ENCODE peak calls at places on chromosomes 12 and 14, in eight cellular contexts. One of them, this sample, is unnamed.

GRCh38 chr12:108939594-108939993 is 59.7 kb downstream of the DAO start:
- DNase-seq in A673: peak; percentile 10
- DNase-seq in A549: peak; percentile 57
- DNase-seq in endodermal cell: peak; percentile 75
- DNase-seq in cardiac fibroblast: peak; percentile 20
- DNase-seq in coronary artery: no peak
- DNase-seq in CD4-positive, alpha-beta T cell: no peak
- DNase-seq in tibial artery: no peak
- DNase-seq in this sample: no peak

GRCh38 chr12:88052686-88053085 is 23.5 kb upstream of the C12orf50 start:
- DNase-seq in endodermal cell: peak; percentile 79
- DNase-seq in cardiac fibroblast: peak; percentile 67
- DNase-seq in A549: peak; percentile 71
- DNase-seq in tibial artery: no peak
- DNase-seq in A673: peak; percentile 60
- DNase-seq in CD4-positive, alpha-beta T cell: no peak
- DNase-seq in coronary artery: no peak
- DNase-seq in this sample: no peak

GRCh38 chr12:67025543-67026114 is 243.5 kb upstream of the CAND1 start:
- DNase-seq in CD4-positive, alpha-beta T cell: peak; percentile 22
- DNase-seq in cardiac fibroblast: peak; percentile 17
- DNase-seq in endodermal cell: peak; percentile 94
- DNase-seq in A549: peak; percentile 45
- DNase-seq in coronary artery: no peak
- DNase-seq in A673: peak; percentile 60
- DNase-seq in tibial artery: peak; percentile 25
- DNase-seq in this sample: no peak

GRCh38 chr12:125228519-125229260 is 163.5 kb downstream of the AACS start:
- DNase-seq in cardiac fibroblast: no peak
- DNase-seq in endodermal cell: peak; percentile 80
- DNase-seq in CD4-positive, alpha-beta T cell: no peak
- DNase-seq in tibial artery: no peak
- DNase-seq in coronary artery: no peak
- DNase-seq in A549: peak; percentile 16
- DNase-seq in A673: peak; percentile 25
- DNase-seq in this sample: no peak

GRCh38 chr12:123931686-123932321 is 40.8 kb downstream of the CCDC92 start:
- DNase-seq in tibial artery: no peak
- DNase-seq in A549: no peak
- DNase-seq in coronary artery: no peak
- DNase-seq in endodermal cell: no peak
- DNase-seq in CD4-positive, alpha-beta T cell: peak; percentile 35
- DNase-seq in cardiac fibroblast: no peak
- DNase-seq in A673: no peak
- DNase-seq in this sample: no peak

GRCh38 chr14:74988131-74988530 is 14.6 kb upstream of the EIF2B2 start:
- DNase-seq in tibial artery: no peak
- DNase-seq in endodermal cell: no peak
- DNase-seq in CD4-positive, alpha-beta T cell: no peak
- DNase-seq in A549: peak; percentile 54
- DNase-seq in cardiac fibroblast: peak; percentile 63
- DNase-seq in coronary artery: no peak
- DNase-seq in A673: no peak
- DNase-seq in this sample: no peak

GRCh38 chr12:123395236-123395635 is 11.3 kb downstream of the KMT5A start:
- DNase-seq in cardiac fibroblast: no peak
- DNase-seq in endodermal cell: no peak
- DNase-seq in A673: no peak
- DNase-seq in tibial artery: no peak
- DNase-seq in A549: no peak
- DNase-seq in coronary artery: no peak
- DNase-seq in CD4-positive, alpha-beta T cell: no peak
- DNase-seq in this sample: no peak

GRCh38 chr12:130254476-130255276 is 83.0 kb upstream of the PIWIL1 start:
- DNase-seq in tibial artery: no peak
- DNase-seq in coronary artery: no peak
- DNase-seq in endodermal cell: no peak
- DNase-seq in A549: no peak
- DNase-seq in CD4-positive, alpha-beta T cell: no peak
- DNase-seq in A673: no peak
- DNase-seq in cardiac fibroblast: no peak
- DNase-seq in this sample: no peak

GRCh38 chr12:131784909-131785762 is 43.1 kb upstream of the MMP17 start:
- DNase-seq in A549: no peak
- DNase-seq in endodermal cell: no peak
- DNase-seq in cardiac fibroblast: peak; percentile 6
- DNase-seq in A673: no peak
- DNase-seq in coronary artery: no peak
- DNase-seq in CD4-positive, alpha-beta T cell: no peak
- DNase-seq in tibial artery: no peak
- DNase-seq in this sample: no peak

GRCh38 chr12:107622005-107622404 is 63.6 kb upstream of the PWP1 start:
- DNase-seq in tibial artery: no peak
- DNase-seq in coronary artery: no peak
- DNase-seq in CD4-positive, alpha-beta T cell: no peak
- DNase-seq in endodermal cell: peak; percentile 87
- DNase-seq in A549: peak; percentile 47
- DNase-seq in cardiac fibroblast: peak; percentile 2
- DNase-seq in A673: peak; percentile 45
- DNase-seq in this sample: no peak

GRCh38 chr12:2412305-2412643 is 359.5 kb downstream of the CACNA1C start:
- DNase-seq in CD4-positive, alpha-beta T cell: no peak
- DNase-seq in endodermal cell: peak; percentile 88
- DNase-seq in cardiac fibroblast: no peak
- DNase-seq in coronary artery: no peak
- DNase-seq in tibial artery: no peak
- DNase-seq in A673: no peak
- DNase-seq in A549: no peak
- DNase-seq in this sample: no peak

GRCh38 chr12:80861636-80862378 is 75.9 kb downstream of the LIN7A start:
- DNase-seq in CD4-positive, alpha-beta T cell: no peak
- DNase-seq in tibial artery: no peak
- DNase-seq in cardiac fibroblast: peak; percentile 46
- DNase-seq in endodermal cell: no peak
- DNase-seq in A549: no peak
- DNase-seq in A673: no peak
- DNase-seq in coronary artery: no peak
- DNase-seq in this sample: no peak

GRCh38 chr12:47773062-47773857 is at the start of gene SLC48A1:
- DNase-seq in endodermal cell: peak; percentile 94
- DNase-seq in A549: peak; percentile 72
- DNase-seq in coronary artery: no peak
- DNase-seq in A673: peak; percentile 81
- DNase-seq in tibial artery: no peak
- DNase-seq in CD4-positive, alpha-beta T cell: peak; percentile 65
- DNase-seq in cardiac fibroblast: peak; percentile 64
- DNase-seq in this sample: peak; percentile 82
- TF ChIP-seq CTCF in endodermal cell: peak; percentile 46
- TF ChIP-seq CTCF in A549: peak; percentile 71
- TF ChIP-seq CTCF in coronary artery: no peak
- TF ChIP-seq CTCF in A673: peak; percentile 46
- TF ChIP-seq CTCF in tibial artery: peak; percentile 42
- TF ChIP-seq CTCF in CD4-positive, alpha-beta T cell: peak; percentile 52
- TF ChIP-seq CTCF in cardiac fibroblast: peak; percentile 20
- TF ChIP-seq CTCF in this sample: no peak

GRCh38 chr14:103714063-103714724 is 1.1 kb downstream of the XRCC3 start:
- DNase-seq in endodermal cell: no peak
- DNase-seq in tibial artery: no peak
- DNase-seq in CD4-positive, alpha-beta T cell: no peak
- DNase-seq in cardiac fibroblast: no peak
- DNase-seq in A549: no peak
- DNase-seq in A673: no peak
- DNase-seq in coronary artery: no peak
- DNase-seq in this sample: no peak

GRCh38 chr14:103716899-103717411 is 1.3 kb downstream of the ZFYVE21 start:
- DNase-seq in tibial artery: no peak
- DNase-seq in endodermal cell: no peak
- DNase-seq in cardiac fibroblast: no peak
- DNase-seq in A549: no peak
- DNase-seq in A673: no peak
- DNase-seq in coronary artery: no peak
- DNase-seq in CD4-positive, alpha-beta T cell: no peak
- DNase-seq in this sample: no peak

GRCh38 chr14:103716091-103716801 is 636 bp downstream of the ZFYVE21 start:
- DNase-seq in A673: no peak
- DNase-seq in tibial artery: no peak
- DNase-seq in coronary artery: no peak
- DNase-seq in CD4-positive, alpha-beta T cell: no peak
- DNase-seq in cardiac fibroblast: peak; percentile 21
- DNase-seq in endodermal cell: no peak
- DNase-seq in A549: no peak
- DNase-seq in this sample: no peak

GRCh38 chr14:103713304-103714062 is 1.8 kb downstream of the XRCC3 start:
- DNase-seq in A549: no peak
- DNase-seq in CD4-positive, alpha-beta T cell: no peak
- DNase-seq in cardiac fibroblast: no peak
- DNase-seq in A673: no peak
- DNase-seq in tibial artery: no peak
- DNase-seq in endodermal cell: no peak
- DNase-seq in coronary artery: no peak
- DNase-seq in this sample: no peak

DNA sequence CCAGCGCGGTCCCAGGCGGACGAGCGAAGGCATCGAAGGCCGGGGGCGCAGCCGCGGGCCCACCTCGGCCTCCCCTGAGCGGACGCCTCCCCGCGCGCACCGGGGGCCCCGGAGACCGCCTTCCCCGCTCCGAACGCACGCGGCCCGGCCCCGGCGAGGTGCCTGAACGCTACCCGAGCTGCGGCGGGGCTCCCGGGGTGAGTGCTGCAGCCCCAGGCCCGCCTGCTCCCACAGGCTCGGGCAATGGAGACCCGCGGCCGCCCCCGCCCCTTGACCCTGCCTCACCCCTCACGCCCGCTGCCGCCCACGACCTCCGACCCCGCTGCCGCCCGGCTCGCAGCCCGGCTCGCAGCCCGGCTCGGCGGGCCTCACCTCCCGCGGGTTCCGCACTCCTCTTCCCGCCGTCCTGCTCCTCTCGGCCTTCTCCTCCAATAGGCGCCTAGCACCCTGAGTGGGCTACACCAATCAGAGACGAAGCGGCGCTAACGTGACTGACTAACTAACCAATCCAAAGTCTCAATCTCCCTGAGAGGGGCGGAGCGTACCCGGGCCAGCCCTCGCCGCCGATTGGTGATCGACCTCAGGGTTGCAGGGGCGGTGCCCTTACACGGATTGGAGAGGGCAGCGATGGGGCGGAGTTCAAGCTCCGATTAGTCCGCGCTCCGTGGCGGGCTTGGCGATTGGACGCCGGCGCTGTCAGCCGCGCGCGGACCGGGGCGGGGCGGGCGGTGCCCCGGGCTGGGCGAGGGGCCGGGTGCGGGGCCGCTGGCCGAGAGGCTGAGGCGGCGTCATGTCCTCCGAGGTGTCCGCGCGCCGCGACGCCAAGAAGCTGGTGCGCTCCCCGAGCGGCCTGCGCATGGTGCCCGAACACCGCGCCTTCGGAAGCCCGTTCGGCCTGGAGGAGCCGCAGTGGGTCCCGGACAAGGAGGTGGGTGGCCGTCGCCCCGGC is at the start of the genes XRCC3 and ZFYVE21:
- DNase-seq in endodermal cell: peak; percentile 100
- DNase-seq in cardiac fibroblast: peak; percentile 99
- DNase-seq in A673: peak; percentile 99
- DNase-seq in tibial artery: peak; percentile 100
- DNase-seq in A549: peak; percentile 99
- DNase-seq in coronary artery: peak; percentile 100
- DNase-seq in CD4-positive, alpha-beta T cell: peak; percentile 99
- DNase-seq in this sample: peak; percentile 97
- TF ChIP-seq CTCF in endodermal cell: no peak
- TF ChIP-seq CTCF in cardiac fibroblast: no peak
- TF ChIP-seq CTCF in A673: no peak
- TF ChIP-seq CTCF in tibial artery: peak; percentile 10
- TF ChIP-seq CTCF in A549: no peak
- TF ChIP-seq CTCF in coronary artery: no peak
- TF ChIP-seq CTCF in CD4-positive, alpha-beta T cell: no peak
- TF ChIP-seq CTCF in this sample: no peak

GRCh38 chr12:46342562-46343033 is 30.0 kb downstream of the SLC38A2 start:
- DNase-seq in A673: peak; percentile 83
- DNase-seq in tibial artery: no peak
- DNase-seq in A549: peak; percentile 68
- DNase-seq in cardiac fibroblast: peak; percentile 57
- DNase-seq in CD4-positive, alpha-beta T cell: peak; percentile 7
- DNase-seq in coronary artery: no peak
- DNase-seq in endodermal cell: peak; percentile 83
- DNase-seq in this sample: no peak
- TF ChIP-seq CTCF in A673: peak; percentile 77
- TF ChIP-seq CTCF in tibial artery: peak; percentile 57
- TF ChIP-seq CTCF in A549: peak; percentile 61
- TF ChIP-seq CTCF in cardiac fibroblast: peak; percentile 39
- TF ChIP-seq CTCF in CD4-positive, alpha-beta T cell: peak; percentile 78
- TF ChIP-seq CTCF in coronary artery: peak; percentile 21
- TF ChIP-seq CTCF in endodermal cell: peak; percentile 86
- TF ChIP-seq CTCF in this sample: no peak

GRCh38 chr14:106549064-106549463 is 1022.7 kb downstream of the TMEM121 start:
- DNase-seq in cardiac fibroblast: no peak
- DNase-seq in tibial artery: no peak
- DNase-seq in A673: no peak
- DNase-seq in CD4-positive, alpha-beta T cell: no peak
- DNase-seq in coronary artery: no peak
- DNase-seq in endodermal cell: no peak
- DNase-seq in A549: no peak
- DNase-seq in this sample: no peak

GRCh38 chr14:106547735-106548550 is 1021.6 kb downstream of the TMEM121 start:
- DNase-seq in A549: no peak
- DNase-seq in A673: no peak
- DNase-seq in CD4-positive, alpha-beta T cell: no peak
- DNase-seq in cardiac fibroblast: no peak
- DNase-seq in coronary artery: no peak
- DNase-seq in tibial artery: no peak
- DNase-seq in endodermal cell: no peak
- DNase-seq in this sample: no peak

GRCh38 chr14:106556665-106557289 is 1030.4 kb downstream of the TMEM121 start:
- DNase-seq in cardiac fibroblast: no peak
- DNase-seq in A673: peak; percentile 76
- DNase-seq in A549: peak; percentile 18
- DNase-seq in coronary artery: no peak
- DNase-seq in endodermal cell: peak; percentile 68
- DNase-seq in CD4-positive, alpha-beta T cell: peak; percentile 73
- DNase-seq in tibial artery: no peak
- DNase-seq in this sample: peak; percentile 76

DNA sequence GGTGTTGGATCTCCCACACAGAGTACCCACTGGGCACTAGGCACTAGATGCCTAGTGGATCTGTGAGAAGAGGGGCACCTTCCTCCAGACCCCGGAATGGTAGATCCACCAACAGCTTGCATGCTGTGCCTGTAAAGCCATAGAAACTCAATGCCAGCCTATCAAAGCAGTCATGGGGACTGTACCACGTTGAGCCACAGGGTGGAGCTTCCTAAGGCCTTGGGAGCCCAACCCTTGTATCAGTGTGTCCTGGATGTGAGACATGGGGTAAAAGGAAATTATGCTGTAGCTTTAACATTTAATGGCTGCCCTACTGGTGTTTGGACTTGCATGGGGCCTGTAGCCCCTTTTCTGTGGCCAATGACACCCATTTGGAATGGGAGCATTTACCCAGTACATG is 1024.9 kb downstream of the TMEM121 start:
- DNase-seq in A673: peak; percentile 51
- DNase-seq in coronary artery: no peak
- DNase-seq in CD4-positive, alpha-beta T cell: no peak
- DNase-seq in tibial artery: no peak
- DNase-seq in endodermal cell: no peak
- DNase-seq in A549: no peak
- DNase-seq in cardiac fibroblast: no peak
- DNase-seq in this sample: no peak
- TF ChIP-seq CTCF in A673: peak; percentile 40
- TF ChIP-seq CTCF in coronary artery: no peak
- TF ChIP-seq CTCF in CD4-positive, alpha-beta T cell: no peak
- TF ChIP-seq CTCF in tibial artery: no peak
- TF ChIP-seq CTCF in endodermal cell: no peak
- TF ChIP-seq CTCF in A549: no peak
- TF ChIP-seq CTCF in cardiac fibroblast: no peak
- TF ChIP-seq CTCF in this sample: no peak